ENCODE peak calls at places on chromosomes 12 and 14, in ten cellular contexts. V is Peyer's patch, L is fibroblast of pulmonary artery, J is choroid plexus epithelial cell, F is MM.1S, M is lower lobe of right lung, R is AG09309, Y is fibroblast of mammary gland, O is AG09319, Q is tibial artery. X is an unnamed sample.
A peak's percentile ranks its signal among the peaks of the same experiment; 100 is the strongest.

GRCh38 chr12:121296618-121297476 is at the start of gene CAMKK2:
- DNase-seq in V (peak; percentile 73), L (peak; percentile 77), J (peak; percentile 76), F (peak; percentile 77), M (peak; percentile 89), R (peak; percentile 3), Y (peak; percentile 65), O (peak; percentile 38), Q (peak; percentile 89), X (peak; percentile 82)

GRCh38 chr12:90826031-90826430 is 128.9 kb downstream of the CCER1 start:
- DNase-seq in V (no peak), L (peak; percentile 4), J (no peak), F (no peak), M (no peak), R (no peak), Y (no peak), O (no peak), Q (no peak), X (no peak)

GRCh38 chr14:102525213-102526143 is 15.9 kb upstream of the ANKRD9 start:
- DNase-seq in V (peak; percentile 61), L (peak; percentile 75), J (peak; percentile 74), F (peak; percentile 28), M (no peak), R (no peak), Y (peak; percentile 67), O (no peak), Q (no peak), X (peak; percentile 83)

GRCh38 chr12:133081408-133081806 is 684 bp downstream of the ZNF140 start:
- DNase-seq in V (no peak), L (no peak), J (no peak), F (no peak), M (no peak), R (no peak), Y (no peak), O (no peak), Q (no peak), X (no peak)

GRCh38 chr12:90333939-90334338 is 621.0 kb downstream of the CCER1 start:
- DNase-seq in V (no peak), L (peak; percentile 21), J (peak; percentile 55), F (no peak), M (no peak), R (no peak), Y (peak; percentile 72), O (no peak), Q (no peak), X (peak; percentile 22)

GRCh38 chr14:91261115-91261514 is 16.6 kb upstream of the GPR68 start:
- DNase-seq in V (no peak), L (no peak), J (no peak), F (no peak), M (no peak), R (no peak), Y (no peak), O (no peak), Q (no peak), X (no peak)

GRCh38 chr14:88937706-88938105 is 113.3 kb downstream of the TTC8 start:
- DNase-seq in V (no peak), L (no peak), J (peak; percentile 69), F (no peak), M (no peak), R (no peak), Y (no peak), O (no peak), Q (no peak), X (no peak)

GRCh38 chr12:42696424-42697149 is 107.0 kb upstream of the PRICKLE1 start:
- DNase-seq in V (peak; percentile 16), L (peak; percentile 92), J (peak; percentile 94), F (no peak), M (peak; percentile 50), R (peak; percentile 41), Y (peak; percentile 95), O (no peak), Q (peak; percentile 88), X (peak; percentile 95)

GRCh38 chr12:98373019-98373554 is 142.3 kb upstream of the TMPO start:
- DNase-seq in V (no peak), L (peak; percentile 73), J (peak; percentile 73), F (peak; percentile 45), M (no peak), R (peak; percentile 11), Y (peak; percentile 57), O (no peak), Q (no peak), X (peak; percentile 75)

GRCh38 chr12:12467701-12468218 is 94.9 kb downstream of the DUSP16 start:
- DNase-seq in V (peak; percentile 47), L (no peak), J (peak; percentile 45), F (no peak), M (peak; percentile 75), R (no peak), Y (no peak), O (no peak), Q (peak; percentile 72), X (no peak)

GRCh38 chr12:15880721-15881120 is 1.5 kb upstream of the STRAP start:
- DNase-seq in V (no peak), L (no peak), J (no peak), F (no peak), M (no peak), R (no peak), Y (no peak), O (no peak), Q (no peak), X (no peak)

GRCh38 chr14:54840798-54841197 is 61.8 kb downstream of the GCH1 start:
- DNase-seq in V (no peak), L (no peak), J (no peak), F (no peak), M (no peak), R (no peak), Y (no peak), O (no peak), Q (no peak), X (no peak)

GRCh38 chr14:59918824-59919581 is 941 bp upstream of the LRRC9 start:
- DNase-seq in V (no peak), L (peak; percentile 55), J (peak; percentile 65), F (no peak), M (peak; percentile 49), R (no peak), Y (peak; percentile 49), O (peak; percentile 3), Q (peak; percentile 66), X (peak; percentile 34)

DNA sequence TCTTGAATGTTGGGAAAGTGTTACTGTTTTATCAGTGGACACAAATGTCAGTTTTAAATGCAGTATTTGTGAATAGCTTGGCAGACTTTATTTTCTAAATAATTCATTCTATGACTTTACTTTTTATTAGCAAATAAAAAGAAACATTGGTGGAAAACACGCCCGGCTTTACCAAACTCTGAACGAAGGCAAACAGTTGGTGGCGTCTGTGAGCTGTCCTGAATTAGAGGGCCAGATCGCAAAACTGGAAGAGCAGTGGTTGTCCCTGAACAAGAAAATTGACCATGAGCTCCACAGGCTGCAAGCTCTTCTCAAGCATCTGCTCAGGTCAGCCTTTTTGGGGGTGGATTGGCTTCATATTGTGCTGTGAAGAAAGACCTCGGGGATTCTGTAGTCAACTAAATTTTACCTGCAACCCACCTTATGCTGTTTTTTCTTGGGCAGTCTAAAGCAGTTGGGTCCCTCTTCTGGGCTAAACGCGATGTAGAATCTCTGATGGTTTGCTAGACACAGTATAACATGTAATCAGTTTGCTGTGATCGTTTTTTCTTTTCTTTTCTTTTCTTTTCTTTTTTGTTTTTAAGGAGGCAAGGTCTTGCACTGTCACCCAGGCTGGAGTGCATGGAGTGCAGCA is 156.4 kb downstream of the ESR2 start:
- DNase-seq in V (peak; percentile 20), L (peak; percentile 29), J (peak; percentile 53), F (no peak), M (no peak), R (no peak), Y (peak; percentile 25), O (no peak), Q (no peak), X (no peak)
- TF ChIP-seq CTCF in V (no peak), L (peak; percentile 26), J (peak; percentile 65), F (no peak), M (no peak), R (peak; percentile 53), Y (peak; percentile 26), O (peak; percentile 30), Q (no peak), X (no peak)

DNA sequence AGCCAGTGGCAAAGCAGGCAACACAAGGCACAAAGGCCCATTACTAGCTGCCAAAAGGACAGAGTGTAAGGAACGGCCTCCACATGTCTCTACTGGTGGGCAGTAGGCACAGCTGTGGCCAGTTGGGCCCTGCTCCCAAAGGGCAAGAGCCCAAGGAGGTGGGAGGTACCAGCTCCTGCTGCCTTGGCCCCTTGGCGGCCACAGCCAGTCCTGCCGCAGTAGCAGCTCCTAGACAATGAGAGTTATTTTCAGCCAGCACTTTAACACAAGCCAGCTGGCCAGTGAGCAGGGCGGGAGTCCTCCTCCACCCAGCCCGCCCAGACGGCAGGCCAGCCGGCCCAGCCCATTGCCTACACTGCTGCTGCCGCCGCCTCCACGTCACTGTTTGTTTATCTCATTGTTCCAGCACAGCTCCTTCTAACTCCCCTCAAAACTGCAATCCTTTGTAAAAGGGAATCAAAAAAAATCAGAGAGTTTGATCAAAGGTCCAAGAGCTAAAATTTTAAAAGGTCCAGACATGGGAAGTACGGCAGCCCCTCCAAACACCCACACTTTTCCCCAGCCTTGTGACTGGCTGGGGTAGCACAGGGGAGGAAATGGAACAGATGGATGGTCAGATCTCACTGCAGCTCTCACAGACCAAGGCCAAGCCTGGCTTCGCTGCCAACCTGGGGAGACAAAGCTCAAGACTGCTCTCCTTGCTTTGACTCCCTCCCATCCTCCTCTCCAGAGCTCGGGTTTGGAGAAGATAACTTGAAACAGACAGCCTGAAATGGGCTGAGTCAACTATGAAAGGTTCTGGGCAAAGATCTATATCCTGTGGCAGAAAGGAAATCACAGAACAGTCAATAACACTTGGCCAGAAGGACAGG is 33.5 kb downstream of the FMNL3 start:
- DNase-seq in V (peak; percentile 62), L (peak; percentile 98), J (peak; percentile 96), F (no peak), M (peak; percentile 89), R (peak; percentile 76), Y (peak; percentile 94), O (peak; percentile 86), Q (peak; percentile 97), X (no peak)
- TF ChIP-seq CTCF in V (peak; percentile 40), L (peak; percentile 44), J (peak; percentile 44), F (no peak), M (peak; percentile 55), R (peak; percentile 40), Y (peak; percentile 31), O (peak; percentile 31), Q (peak; percentile 77), X (no peak)

DNA sequence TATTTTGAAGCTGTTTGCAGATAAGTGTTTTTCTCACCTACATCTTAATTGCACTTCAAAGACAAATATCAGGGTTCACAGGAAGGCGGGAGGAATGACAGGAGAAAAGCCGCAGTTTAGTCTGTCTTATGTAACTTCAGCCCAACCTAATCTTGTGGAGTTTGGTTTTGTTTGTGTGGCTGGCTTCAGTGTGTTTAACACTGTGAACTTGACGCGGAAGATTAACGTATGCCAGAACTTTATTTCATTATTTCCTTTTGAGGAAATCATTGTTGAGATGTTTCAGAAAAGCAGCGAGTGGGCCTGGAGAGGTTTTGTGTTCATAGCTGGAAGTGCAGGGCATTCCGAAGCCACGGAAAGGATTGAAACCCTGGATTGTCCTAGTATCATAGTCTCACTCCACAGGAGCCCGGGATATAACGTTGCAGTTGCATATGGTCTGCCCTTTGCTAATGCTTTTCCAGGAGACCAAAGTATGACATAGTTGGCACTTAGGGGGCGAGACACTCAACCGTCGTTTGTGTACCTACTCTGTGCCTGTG is 2.0 kb downstream of the PELI2 start:
- DNase-seq in V (no peak), L (peak; percentile 49), J (peak; percentile 26), F (no peak), M (no peak), R (no peak), Y (peak; percentile 33), O (no peak), Q (no peak), X (no peak)
- TF ChIP-seq CTCF in V (peak; percentile 14), L (no peak), J (no peak), F (no peak), M (no peak), R (no peak), Y (no peak), O (no peak), Q (peak; percentile 21), X (no peak)

GRCh38 chr14:100709252-100709955 is 17.3 kb upstream of the DLK1 start:
- DNase-seq in V (no peak), L (peak; percentile 27), J (peak; percentile 36), F (no peak), M (no peak), R (no peak), Y (peak; percentile 30), O (no peak), Q (no peak), X (no peak)
- TF ChIP-seq CTCF in V (peak; percentile 31), L (peak; percentile 18), J (peak; percentile 40), F (peak; percentile 38), M (peak; percentile 55), R (no peak), Y (peak; percentile 32), O (peak; percentile 31), Q (peak; percentile 51), X (no peak)